ENCODE peak calls at places on chromosomes 7 and 10, in four cellular contexts. Z is HepG2, I is GM12878, X is H1. K is an unnamed sample.

GRCh38 chr10:118658762-118659161 is 63.3 kb upstream of the PRLHR start:
- DNase-seq in Z (no peak), I (no peak), X (no peak), K (no peak)

GRCh38 chr7:80722596-80723141 is 84.2 kb downstream of the CD36 start:
- DNase-seq in Z (peak; percentile 45), I (no peak), X (no peak), K (no peak)

GRCh38 chr10:75070478-75071163 is 40.8 kb upstream of the SAMD8 start:
- DNase-seq in Z (no peak), I (no peak), X (no peak), K (no peak)

GRCh38 chr10:17454801-17455520 is 566 bp upstream of the ST8SIA6 start:
- DNase-seq in Z (no peak), I (no peak), X (no peak), K (peak; percentile 13)

GRCh38 chr10:28349892-28350291 is 47.0 kb upstream of the MPP7 start:
- DNase-seq in Z (no peak), I (no peak), X (no peak), K (no peak)

GRCh38 chr10:97708976-97709745 is 4.4 kb upstream of the MARVELD1 start:
- DNase-seq in Z (peak; percentile 43), I (no peak), X (peak; percentile 84), K (peak; percentile 64)

GRCh38 chr10:114174462-114175190 is 623 bp upstream of the CCDC186 start:
- DNase-seq in Z (no peak), I (no peak), X (no peak), K (no peak)

GRCh38 chr10:121596668-121597503 is 1.4 kb downstream of the FGFR2 start:
- DNase-seq in Z (no peak), I (no peak), X (peak; percentile 74), K (peak; percentile 58)

GRCh38 chr7:20403356-20403755 is 72.7 kb downstream of the ITGB8 start:
- DNase-seq in Z (no peak), I (no peak), X (no peak), K (no peak)

GRCh38 chr7:77565917-77566316 is 28.8 kb downstream of the PTPN12 start:
- DNase-seq in Z (no peak), I (no peak), X (no peak), K (no peak)

GRCh38 chr10:73263948-73264347 is 11.5 kb upstream of the MRPS16 start:
- DNase-seq in Z (peak; percentile 17), I (no peak), X (no peak), K (no peak)

GRCh38 chr7:28447071-28447470 is 34.8 kb downstream of the CREB5 start:
- DNase-seq in Z (no peak), I (no peak), X (no peak), K (no peak)

GRCh38 chr7:85186083-85186520 is 754 bp downstream of the SEMA3D start:
- DNase-seq in Z (no peak), I (no peak), X (peak; percentile 63), K (peak; percentile 42)

GRCh38 chr7:138072726-138073125 is 3.5 kb upstream of the AKR1D1 start:
- DNase-seq in Z (no peak), I (no peak), X (no peak), K (no peak)

GRCh38 chr10:102629661-102630614 is 14.3 kb upstream of the TRIM8 start:
- DNase-seq in Z (peak; percentile 60), I (no peak), X (peak; percentile 73), K (no peak)

GRCh38 chr10:99895867-99896266 is 113.4 kb downstream of the ABCC2 start:
- DNase-seq in Z (no peak), I (no peak), X (no peak), K (no peak)

GRCh38 chr10:19816420-19817250 is at the start of gene PLXDC2:
- DNase-seq in Z (no peak), I (no peak), X (peak; percentile 79), K (peak; percentile 21)

GRCh38 chr7:42319631-42320030 is 82.6 kb upstream of the GLI3 start:
- DNase-seq in Z (no peak), I (no peak), X (no peak), K (no peak)

GRCh38 chr7:7834761-7835160 is 116.4 kb upstream of the RPA3 start:
- DNase-seq in Z (no peak), I (no peak), X (no peak), K (no peak)

GRCh38 chr10:120823251-120823650 is 27.9 kb upstream of the WDR11 start:
- DNase-seq in Z (no peak), I (no peak), X (no peak), K (no peak)

GRCh38 chr10:91043173-91043910 is 122.5 kb upstream of the ANKRD1 start:
- DNase-seq in Z (peak; percentile 51), I (peak; percentile 3), X (no peak), K (peak; percentile 32)

GRCh38 chr10:4344544-4344994 is 481.4 kb upstream of the AKR1E2 start:
- DNase-seq in Z (no peak), I (no peak), X (no peak), K (no peak)

GRCh38 chr10:79047875-79048638 is 20.7 kb upstream of the ZMIZ1 start:
- DNase-seq in Z (no peak), I (no peak), X (no peak), K (no peak)

GRCh38 chr10:6101181-6101580 is 12.3 kb downstream of the RBM17 start:
- DNase-seq in Z (no peak), I (no peak), X (no peak), K (no peak)

GRCh38 chr10:77498210-77498609 is 139.4 kb downstream of the KCNMA1 start:
- DNase-seq in Z (no peak), I (no peak), X (no peak), K (no peak)

GRCh38 chr10:77496941-77497420 is 140.6 kb downstream of the KCNMA1 start:
- DNase-seq in Z (peak; percentile 10), I (no peak), X (no peak), K (no peak)

GRCh38 chr10:77497748-77498147 is 139.9 kb downstream of the KCNMA1 start:
- DNase-seq in Z (no peak), I (no peak), X (no peak), K (no peak)

GRCh38 chr10:77500754-77501151 is 136.9 kb downstream of the KCNMA1 start:
- DNase-seq in Z (no peak), I (no peak), X (no peak), K (no peak)

DNA sequence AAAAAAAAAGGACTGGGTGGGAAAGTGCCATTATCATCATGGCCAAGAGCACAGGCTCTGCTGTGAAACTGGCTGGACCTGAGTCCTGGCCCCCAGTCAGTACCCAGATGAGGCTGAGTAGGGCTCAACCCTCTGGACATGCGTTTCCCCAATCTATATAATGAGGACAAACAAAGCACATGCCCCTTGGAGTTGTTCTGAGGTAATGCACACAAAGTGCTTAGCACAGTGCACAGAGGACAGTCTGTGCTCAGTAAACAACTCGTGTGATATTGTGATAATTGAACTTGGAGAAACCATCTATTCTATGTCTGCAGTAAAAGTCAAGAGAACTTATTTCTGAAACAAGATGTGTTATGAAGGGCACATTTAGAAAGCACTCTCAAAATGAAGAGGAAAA is 138.8 kb downstream of the KCNMA1 start:
- DNase-seq in Z (no peak), I (no peak), X (no peak), K (no peak)
- TF ChIP-seq SUZ12 in Z (no peak), I (no peak), X (no peak), K (no peak)

GRCh38 chr7:142298009-142298408 is 40.2 kb upstream of the PRSS58 start:
- DNase-seq in Z (peak; percentile 9), I (no peak), X (no peak), K (peak; percentile 52)
- TF ChIP-seq SP1 in Z (no peak), I (no peak), X (peak; percentile 36), K (no peak)

DNA sequence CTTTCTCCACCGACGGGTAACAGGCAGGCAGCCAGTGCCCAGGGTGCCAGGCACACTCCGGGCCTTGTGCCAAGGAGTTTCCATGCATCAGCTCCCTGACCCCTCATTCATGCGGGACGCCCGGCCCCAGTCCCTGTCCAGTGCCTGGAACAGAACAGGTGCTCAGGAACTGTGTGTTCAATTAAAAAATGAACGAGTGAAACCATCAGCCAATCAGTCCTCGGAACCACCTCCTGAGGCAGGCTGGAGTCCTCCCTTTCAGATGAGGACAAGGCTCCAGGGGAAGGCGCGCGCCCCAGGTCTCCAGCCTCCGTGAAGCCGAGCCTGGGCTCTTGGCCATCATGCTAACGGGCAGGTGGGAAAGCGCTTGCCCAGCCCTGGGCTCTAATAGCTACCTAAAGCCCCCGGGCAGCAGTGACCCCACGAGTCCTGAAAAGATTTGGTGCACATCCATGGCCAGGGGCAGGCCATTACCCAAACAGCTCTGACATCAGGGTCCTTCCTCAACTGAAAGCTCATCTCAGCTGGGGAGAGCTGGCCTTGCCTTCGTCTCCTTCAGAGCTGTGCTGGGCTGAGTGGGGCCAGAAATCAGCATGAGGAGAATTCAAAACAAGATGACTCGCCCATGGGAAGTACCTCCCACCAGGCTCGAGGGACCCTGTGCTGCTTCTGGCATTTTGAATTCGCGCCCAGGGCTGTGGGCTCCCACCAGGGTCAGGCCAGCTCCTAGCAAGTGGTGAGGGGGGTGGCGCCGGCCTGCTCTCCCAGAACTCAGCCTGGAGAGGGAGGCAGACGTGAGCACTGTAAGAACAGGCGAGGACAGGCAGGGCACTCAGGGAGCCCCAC is 200.5 kb downstream of the MAD1L1 start:
- DNase-seq in Z (no peak), I (no peak), X (no peak), K (no peak)
- TF ChIP-seq SUZ12 in Z (no peak), I (no peak), X (no peak), K (no peak)

DNA sequence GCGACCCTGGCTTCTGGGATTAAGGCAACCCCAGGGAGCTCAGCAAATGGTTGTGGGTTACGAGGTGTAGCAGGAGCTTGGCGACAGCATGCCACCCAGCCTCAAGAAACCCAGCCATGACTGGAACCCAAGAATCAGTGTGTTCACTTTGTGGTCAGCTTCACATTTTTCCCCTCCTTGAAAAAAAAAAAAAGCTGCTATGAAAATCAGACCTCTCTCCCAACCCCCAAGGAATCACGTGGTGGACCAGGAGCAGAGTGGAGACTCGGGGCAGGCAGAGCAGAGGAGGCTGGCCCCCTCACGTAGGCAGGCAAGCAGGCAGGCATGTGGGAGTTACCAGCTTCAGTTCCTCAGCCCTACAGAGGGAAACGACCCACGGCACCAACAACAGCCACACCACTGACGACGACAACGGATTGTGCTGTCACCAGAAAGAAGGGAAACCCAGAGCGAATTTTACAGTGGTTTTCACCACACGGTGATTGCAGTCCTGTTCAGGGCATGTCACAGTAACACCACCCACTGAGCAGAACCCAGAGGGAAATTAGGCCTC is 203.4 kb downstream of the SLC25A13 start:
- DNase-seq in Z (no peak), I (no peak), X (no peak), K (no peak)
- TF ChIP-seq SP1 in Z (no peak), I (no peak), X (no peak), K (no peak)

GRCh38 chr7:17532861-17533404 is 234.5 kb downstream of the AHR start:
- DNase-seq in Z (no peak), I (no peak), X (no peak), K (no peak)

GRCh38 chr7:17530741-17531417 is 232.4 kb downstream of the AHR start:
- DNase-seq in Z (peak; percentile 21), I (peak; percentile 19), X (no peak), K (no peak)

GRCh38 chr7:17530249-17530648 is 231.8 kb downstream of the AHR start:
- DNase-seq in Z (no peak), I (no peak), X (no peak), K (no peak)

GRCh38 chr7:17534348-17534747 is 235.9 kb downstream of the AHR start:
- DNase-seq in Z (no peak), I (no peak), X (no peak), K (no peak)

GRCh38 chr7:17535776-17536175 is 237.3 kb downstream of the AHR start:
- DNase-seq in Z (no peak), I (no peak), X (no peak), K (no peak)
- TF ChIP-seq SUZ12 in Z (no peak), I (no peak), X (no peak), K (no peak)